ENCODE peak calls at places on chromosome 10, in four cellular contexts. Y is CD4-positive, CD25-positive, alpha-beta regulatory T cell; B is iPS-NIHi11; X is NCI-H1048. Q is an unnamed sample.

GRCh38 chr10:114413398-114413797 is 9.1 kb upstream of the AFAP1L2 start:
- DNase-seq in Y (no peak), B (peak), X (no peak), Q (no peak)

GRCh38 chr10:117762819-117763172 is 220.2 kb downstream of the EMX2 start:
- DNase-seq in Y (no peak), B (no peak), X (no peak), Q (no peak)

GRCh38 chr10:31751401-31752080 is 177.1 kb downstream of the ARHGAP12 start:
- DNase-seq in Y (no peak), B (no peak), X (no peak), Q (no peak)

GRCh38 chr10:19817251-19818046 is 1.2 kb downstream of the PLXDC2 start:
- DNase-seq in Y (no peak), B (peak), X (no peak), Q (no peak)

GRCh38 chr10:49628599-49628998 is 14.8 kb downstream of the CHAT start:
- DNase-seq in Y (no peak), B (no peak), X (no peak), Q (no peak)

GRCh38 chr10:114043532-114044250 is at the start of gene ADRB1:
- DNase-seq in Y (no peak), B (peak), X (peak), Q (peak)

GRCh38 chr10:28242560-28243204 is 60.2 kb downstream of the MPP7 start:
- DNase-seq in Y (no peak), B (no peak), X (no peak), Q (no peak)

GRCh38 chr10:75180592-75180991 is 30.0 kb upstream of the VDAC2 start:
- DNase-seq in Y (no peak), B (no peak), X (no peak), Q (no peak)

GRCh38 chr10:6347391-6347951 is 144.7 kb downstream of the PFKFB3 start:
- DNase-seq in Y (no peak), B (no peak), X (no peak), Q (no peak)

GRCh38 chr10:61477469-61477868 is 24.3 kb upstream of the TMEM26 start:
- DNase-seq in Y (no peak), B (no peak), X (no peak), Q (no peak)

GRCh38 chr10:60446855-60447254 is 57.2 kb upstream of the ANK3 start:
- DNase-seq in Y (no peak), B (peak), X (no peak), Q (no peak)

GRCh38 chr10:99548041-99548530 is 15.3 kb downstream of the NKX2-3 start:
- DNase-seq in Y (no peak), B (peak), X (no peak), Q (no peak)

GRCh38 chr10:96165726-96166125 is 35.6 kb downstream of the ZNF518A start:
- DNase-seq in Y (no peak), B (no peak), X (no peak), Q (no peak)

GRCh38 chr10:132913559-132914115 is 28.7 kb downstream of the CFAP46 start:
- DNase-seq in Y (no peak), B (no peak), X (no peak), Q (no peak)

GRCh38 chr10:44476421-44476820 is 91.5 kb upstream of the CXCL12 start:
- DNase-seq in Y (no peak), B (no peak), X (no peak), Q (no peak)

GRCh38 chr10:49602380-49603023 is 7.6 kb upstream of the SLC18A3 start:
- DNase-seq in Y (no peak), B (no peak), X (no peak), Q (no peak)

GRCh38 chr10:53463539-53463938 is 691.0 kb upstream of the MBL2 start:
- DNase-seq in Y (no peak), B (no peak), X (no peak), Q (no peak)

GRCh38 chr10:42979730-42980467 is 97.0 kb upstream of the RET start:
- DNase-seq in Y (no peak), B (no peak), X (no peak), Q (no peak)

GRCh38 chr10:2048337-2048973 is 311.1 kb upstream of the ADARB2 start:
- DNase-seq in Y (no peak), B (no peak), X (no peak), Q (no peak)

GRCh38 chr10:114518401-114519305 is 114.4 kb upstream of the AFAP1L2 start:
- DNase-seq in Y (no peak), B (no peak), X (no peak), Q (no peak)

Q was measured in naive thymus-derived CD4-positive, alpha-beta T cell.